ENCODE peak calls at places on chromosomes 11 and 22, in eight cellular contexts. One of them, this sample, is unnamed.

GRCh38 chr22:20779014-20779812 is 5.3 kb downstream of the SERPIND1 start:
- DNase-seq in GM10248: no peak
- DNase-seq in psoas muscle: no peak
- DNase-seq in astrocyte: no peak
- DNase-seq in mammary epithelial cell: no peak
- DNase-seq in omental fat pad: no peak
- DNase-seq in breast epithelium: no peak
- DNase-seq in tibial nerve: no peak
- DNase-seq in this sample: no peak

GRCh38 chr11:101974255-101974654 is 57.9 kb upstream of the ANGPTL5 start:
- DNase-seq in astrocyte: no peak
- DNase-seq in tibial nerve: no peak
- DNase-seq in omental fat pad: no peak
- DNase-seq in psoas muscle: no peak
- DNase-seq in breast epithelium: no peak
- DNase-seq in GM10248: no peak
- DNase-seq in mammary epithelial cell: no peak
- DNase-seq in this sample: no peak

GRCh38 chr11:36729765-36730164 is 131.7 kb upstream of the RAG2 start:
- DNase-seq in breast epithelium: no peak
- DNase-seq in omental fat pad: no peak
- DNase-seq in GM10248: no peak
- DNase-seq in astrocyte: no peak
- DNase-seq in tibial nerve: no peak
- DNase-seq in mammary epithelial cell: no peak
- DNase-seq in psoas muscle: no peak
- DNase-seq in this sample: no peak

GRCh38 chr11:8584511-8584910 is 9.5 kb downstream of the STK33 start:
- DNase-seq in breast epithelium: no peak
- DNase-seq in psoas muscle: no peak
- DNase-seq in GM10248: no peak
- DNase-seq in astrocyte: no peak
- DNase-seq in omental fat pad: no peak
- DNase-seq in mammary epithelial cell: no peak
- DNase-seq in tibial nerve: no peak
- DNase-seq in this sample: no peak

GRCh38 chr22:30943368-30943767 is 25.2 kb downstream of the MORC2 start:
- DNase-seq in mammary epithelial cell: no peak
- DNase-seq in breast epithelium: no peak
- DNase-seq in omental fat pad: no peak
- DNase-seq in GM10248: no peak
- DNase-seq in tibial nerve: no peak
- DNase-seq in psoas muscle: no peak
- DNase-seq in astrocyte: no peak
- DNase-seq in this sample: no peak

GRCh38 chr11:37108436-37109204 is 510.6 kb upstream of the RAG2 start:
- DNase-seq in mammary epithelial cell: peak; percentile 23
- DNase-seq in tibial nerve: no peak
- DNase-seq in breast epithelium: no peak
- DNase-seq in astrocyte: peak; percentile 42
- DNase-seq in psoas muscle: no peak
- DNase-seq in GM10248: no peak
- DNase-seq in omental fat pad: no peak
- DNase-seq in this sample: no peak

GRCh38 chr11:61793084-61793828 is 545 bp downstream of the FEN1 start:
- DNase-seq in GM10248: no peak
- DNase-seq in omental fat pad: no peak
- DNase-seq in astrocyte: no peak
- DNase-seq in tibial nerve: no peak
- DNase-seq in mammary epithelial cell: peak; percentile 9
- DNase-seq in breast epithelium: no peak
- DNase-seq in psoas muscle: no peak
- DNase-seq in this sample: no peak

GRCh38 chr22:43847376-43848289 is 14.7 kb downstream of the SULT4A1 start:
- DNase-seq in tibial nerve: peak; percentile 3
- DNase-seq in psoas muscle: no peak
- DNase-seq in GM10248: no peak
- DNase-seq in breast epithelium: no peak
- DNase-seq in mammary epithelial cell: no peak
- DNase-seq in astrocyte: no peak
- DNase-seq in omental fat pad: no peak
- DNase-seq in this sample: no peak

DNA sequence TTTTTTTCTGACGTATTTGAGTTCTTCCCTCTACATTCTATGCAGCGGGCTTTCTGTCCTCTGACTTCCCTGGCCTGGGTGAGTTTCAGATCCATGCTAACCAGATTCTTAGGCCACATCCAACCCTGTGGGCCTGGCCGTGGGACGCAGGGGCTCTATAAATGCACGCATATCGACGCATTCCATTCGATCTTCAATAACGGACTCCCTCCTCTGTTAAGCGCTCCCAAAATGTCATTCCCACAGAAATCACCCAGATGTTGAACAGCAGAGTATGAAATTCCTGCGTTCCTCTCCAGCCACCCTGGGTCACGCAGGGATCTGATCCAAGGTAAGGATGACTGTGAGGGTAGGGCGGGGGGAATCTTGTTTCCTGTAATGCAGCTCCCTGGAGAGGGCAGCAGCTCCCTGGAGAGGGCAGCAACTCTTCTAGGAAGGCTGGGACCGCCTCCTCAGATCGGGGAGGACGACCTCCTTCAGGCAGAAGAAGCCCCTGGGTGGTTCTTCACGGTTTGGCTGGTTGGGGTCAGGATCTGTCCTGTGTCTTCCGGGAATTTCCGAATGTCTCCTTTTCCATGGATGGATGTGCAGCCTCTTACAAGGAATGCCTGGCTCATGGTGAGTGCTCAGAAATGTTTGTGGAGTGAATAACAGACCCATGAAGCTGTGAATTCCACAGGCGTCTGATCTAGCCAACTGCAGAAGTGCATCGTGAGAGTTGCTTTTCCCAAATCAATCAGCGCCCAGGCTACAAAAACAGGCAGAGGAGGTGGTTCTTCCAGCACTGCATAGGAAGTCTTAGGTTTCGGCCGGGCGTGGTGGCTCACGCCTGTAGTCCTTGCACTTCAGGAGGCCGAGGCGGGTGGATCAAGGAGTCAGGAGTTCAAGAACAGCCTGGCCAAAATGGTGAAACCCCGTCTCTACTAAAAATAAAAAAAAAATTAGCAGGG is 12.2 kb downstream of the MRGPRD start:
- DNase-seq in mammary epithelial cell: no peak
- DNase-seq in psoas muscle: no peak
- DNase-seq in astrocyte: no peak
- DNase-seq in GM10248: no peak
- DNase-seq in tibial nerve: no peak
- DNase-seq in omental fat pad: peak; percentile 12
- DNase-seq in breast epithelium: no peak
- DNase-seq in this sample: no peak
- TF ChIP-seq CTCF in mammary epithelial cell: no peak
- TF ChIP-seq CTCF in psoas muscle: no peak
- TF ChIP-seq CTCF in astrocyte: no peak
- TF ChIP-seq CTCF in GM10248: no peak
- TF ChIP-seq CTCF in tibial nerve: no peak
- TF ChIP-seq CTCF in omental fat pad: no peak
- TF ChIP-seq CTCF in breast epithelium: no peak
- TF ChIP-seq CTCF in this sample: peak; percentile 33

DNA sequence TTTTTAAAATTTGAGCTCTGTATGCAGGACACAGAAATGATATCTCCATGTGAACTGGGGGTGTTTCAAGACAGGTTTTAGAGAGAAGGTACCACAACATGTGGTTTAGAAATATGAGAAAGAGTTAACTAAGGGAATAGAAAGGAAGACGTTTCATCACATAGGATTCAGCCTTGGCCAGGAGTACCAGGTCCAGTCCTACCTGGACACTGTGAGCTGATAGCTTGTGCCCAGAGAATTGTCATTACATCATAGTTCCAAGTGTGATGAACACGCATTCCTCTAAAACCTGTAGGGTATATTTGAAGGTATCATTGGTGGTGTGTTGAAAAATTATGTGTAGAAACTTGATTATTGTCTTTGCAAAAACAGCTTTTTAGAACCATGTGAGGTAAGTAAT is 1.8 kb downstream of the SLC22A9 start:
- DNase-seq in psoas muscle: no peak
- DNase-seq in mammary epithelial cell: no peak
- DNase-seq in omental fat pad: no peak
- DNase-seq in GM10248: no peak
- DNase-seq in breast epithelium: no peak
- DNase-seq in tibial nerve: no peak
- DNase-seq in astrocyte: no peak
- DNase-seq in this sample: no peak
- TF ChIP-seq CTCF in psoas muscle: no peak
- TF ChIP-seq CTCF in mammary epithelial cell: no peak
- TF ChIP-seq CTCF in omental fat pad: no peak
- TF ChIP-seq CTCF in GM10248: no peak
- TF ChIP-seq CTCF in breast epithelium: no peak
- TF ChIP-seq CTCF in tibial nerve: no peak
- TF ChIP-seq CTCF in astrocyte: no peak
- TF ChIP-seq CTCF in this sample: no peak

GRCh38 chr22:28222976-28223375 is 303.9 kb upstream of the PITPNB start:
- DNase-seq in astrocyte: peak; percentile 82
- DNase-seq in mammary epithelial cell: no peak
- DNase-seq in breast epithelium: no peak
- DNase-seq in GM10248: no peak
- DNase-seq in tibial nerve: no peak
- DNase-seq in psoas muscle: no peak
- DNase-seq in omental fat pad: no peak
- DNase-seq in this sample: no peak

GRCh38 chr22:28220626-28221363 is 301.7 kb upstream of the PITPNB start:
- DNase-seq in breast epithelium: no peak
- DNase-seq in tibial nerve: no peak
- DNase-seq in omental fat pad: no peak
- DNase-seq in astrocyte: no peak
- DNase-seq in psoas muscle: no peak
- DNase-seq in mammary epithelial cell: no peak
- DNase-seq in GM10248: no peak
- DNase-seq in this sample: no peak

GRCh38 chr22:28217277-28217676 is 298.2 kb upstream of the PITPNB start:
- DNase-seq in tibial nerve: no peak
- DNase-seq in omental fat pad: no peak
- DNase-seq in mammary epithelial cell: no peak
- DNase-seq in astrocyte: no peak
- DNase-seq in psoas muscle: no peak
- DNase-seq in breast epithelium: no peak
- DNase-seq in GM10248: no peak
- DNase-seq in this sample: no peak

GRCh38 chr22:28222571-28222970 is 303.5 kb upstream of the PITPNB start:
- DNase-seq in mammary epithelial cell: no peak
- DNase-seq in GM10248: no peak
- DNase-seq in astrocyte: no peak
- DNase-seq in psoas muscle: no peak
- DNase-seq in breast epithelium: no peak
- DNase-seq in omental fat pad: no peak
- DNase-seq in tibial nerve: no peak
- DNase-seq in this sample: no peak

DNA sequence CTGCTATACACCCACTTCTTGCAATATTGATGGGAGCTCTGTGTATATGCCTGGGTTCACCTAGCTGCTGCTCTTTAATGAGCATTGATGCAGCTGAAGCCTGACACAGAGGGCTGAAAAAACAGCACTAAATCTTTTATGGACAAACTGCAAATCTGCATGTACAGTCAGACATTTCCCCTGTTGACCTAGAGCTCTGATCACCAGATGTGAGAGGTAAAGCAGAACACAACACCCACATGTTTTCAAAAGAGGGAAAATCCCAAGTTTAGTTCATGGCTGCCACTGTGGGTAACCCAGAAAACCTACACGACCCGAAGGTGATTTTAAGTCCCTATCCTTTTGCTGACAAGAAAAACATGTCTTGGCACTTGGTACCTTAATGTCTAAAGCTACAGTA is 303.0 kb upstream of the PITPNB start:
- DNase-seq in astrocyte: no peak
- DNase-seq in psoas muscle: no peak
- DNase-seq in GM10248: peak; percentile 14
- DNase-seq in omental fat pad: no peak
- DNase-seq in mammary epithelial cell: no peak
- DNase-seq in breast epithelium: no peak
- DNase-seq in tibial nerve: no peak
- DNase-seq in this sample: no peak
- TF ChIP-seq CTCF in astrocyte: no peak
- TF ChIP-seq CTCF in psoas muscle: no peak
- TF ChIP-seq CTCF in GM10248: no peak
- TF ChIP-seq CTCF in omental fat pad: no peak
- TF ChIP-seq CTCF in mammary epithelial cell: no peak
- TF ChIP-seq CTCF in breast epithelium: no peak
- TF ChIP-seq CTCF in tibial nerve: no peak
- TF ChIP-seq CTCF in this sample: no peak

GRCh38 chr11:66344550-66345315 is at the start of gene BRMS1:
- DNase-seq in psoas muscle: peak; percentile 99
- DNase-seq in astrocyte: peak; percentile 94
- DNase-seq in omental fat pad: peak; percentile 98
- DNase-seq in mammary epithelial cell: peak; percentile 94
- DNase-seq in GM10248: peak; percentile 96
- DNase-seq in breast epithelium: peak; percentile 96
- DNase-seq in tibial nerve: peak; percentile 97
- DNase-seq in this sample: peak; percentile 80
- TF ChIP-seq CTCF in psoas muscle: peak; percentile 28
- TF ChIP-seq CTCF in astrocyte: no peak
- TF ChIP-seq CTCF in omental fat pad: no peak
- TF ChIP-seq CTCF in mammary epithelial cell: no peak
- TF ChIP-seq CTCF in GM10248: no peak
- TF ChIP-seq CTCF in breast epithelium: peak; percentile 41
- TF ChIP-seq CTCF in tibial nerve: peak; percentile 62
- TF ChIP-seq CTCF in this sample: peak; percentile 33